ENCODE peak calls at places on chromosome 3, in nine cellular contexts. X is IMR-90, U is Peyer's patch, H is GM12892, B is heart left ventricle, P is suprapubic skin, T is body of pancreas, R is H54, I is spleen. Z is an unnamed sample.

GRCh38 chr3:136667081-136667480 is 85.1 kb downstream of the STAG1 start:
- DNase-seq in X (peak; percentile 46), U (no peak), H (no peak), B (no peak), P (no peak), T (no peak), R (no peak), I (no peak), Z (peak; percentile 52)

GRCh38 chr3:40691598-40691905 is 166.8 kb downstream of the ZNF621 start:
- DNase-seq in X (no peak), U (no peak), H (no peak), B (no peak), P (no peak), T (peak; percentile 23), R (no peak), I (no peak), Z (no peak)

GRCh38 chr3:98796334-98796733 is 33.2 kb downstream of the ST3GAL6 start:
- DNase-seq in X (no peak), U (no peak), H (no peak), B (no peak), P (no peak), T (no peak), R (no peak), I (no peak), Z (no peak)

GRCh38 chr3:170768334-170768801 is 101.6 kb downstream of the RPL22L1 start:
- DNase-seq in X (peak; percentile 71), U (no peak), H (no peak), B (no peak), P (no peak), T (no peak), R (no peak), I (no peak), Z (peak; percentile 23)

GRCh38 chr3:16415911-16416310 is 97.6 kb downstream of the RFTN1 start:
- DNase-seq in X (no peak), U (no peak), H (no peak), B (no peak), P (no peak), T (no peak), R (no peak), I (no peak), Z (no peak)

GRCh38 chr3:17915341-17915740 is 172.9 kb upstream of the TBC1D5 start:
- DNase-seq in X (no peak), U (no peak), H (no peak), B (no peak), P (no peak), T (no peak), R (no peak), I (no peak), Z (no peak)

GRCh38 chr3:36416660-36417059 is 36.4 kb downstream of the STAC start:
- DNase-seq in X (no peak), U (no peak), H (no peak), B (no peak), P (no peak), T (no peak), R (no peak), I (no peak), Z (no peak)

GRCh38 chr3:12557472-12558105 is 702 bp downstream of the MKRN2 start:
- DNase-seq in X (peak; percentile 59), U (no peak), H (no peak), B (no peak), P (no peak), T (no peak), R (no peak), I (no peak), Z (peak; percentile 70)

DNA sequence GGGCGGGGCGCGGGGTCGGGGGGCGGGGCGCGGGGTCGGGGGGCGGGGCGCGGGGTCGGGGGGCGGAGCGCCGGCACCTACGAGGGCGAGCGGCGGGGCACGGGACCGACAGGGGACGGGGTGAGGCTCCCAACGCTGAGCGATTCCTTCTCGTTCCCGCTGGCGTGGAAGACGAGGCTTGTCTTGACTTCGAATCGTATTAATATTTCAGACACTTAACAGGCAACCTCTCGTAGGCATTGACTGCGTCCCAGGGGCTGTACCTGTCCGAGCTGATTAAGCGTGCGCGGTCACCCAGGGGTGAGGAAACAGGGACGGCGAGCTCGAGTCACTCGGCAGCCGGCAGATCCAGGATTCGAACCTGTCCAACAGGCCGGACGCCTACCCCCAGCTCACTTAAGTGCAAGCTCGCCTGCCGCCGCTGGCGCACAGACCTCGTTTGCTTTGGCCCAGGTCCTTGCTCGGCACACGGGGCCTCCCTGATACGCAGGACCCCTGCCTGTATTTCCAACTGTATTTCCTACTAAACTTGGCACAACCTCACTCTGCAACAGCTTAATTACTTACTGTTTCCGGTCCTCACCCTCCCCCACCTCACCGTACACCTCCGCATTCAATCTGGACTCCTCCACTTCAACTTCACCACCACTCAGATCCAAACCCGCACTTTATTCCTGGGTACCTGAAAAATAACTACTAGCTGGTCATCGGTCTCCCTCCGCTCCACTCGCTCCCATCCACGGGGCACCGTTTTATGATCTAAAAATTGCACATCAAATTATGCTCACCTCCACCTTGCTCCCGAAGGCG is 680 bp upstream of the ZXDC start:
- DNase-seq in X (peak; percentile 25), U (no peak), H (no peak), B (peak; percentile 79), P (peak; percentile 87), T (peak; percentile 72), R (peak; percentile 68), I (peak; percentile 96), Z (peak; percentile 87)
- TF ChIP-seq POLR2A in X (no peak), U (peak; percentile 10), H (no peak), B (peak; percentile 40), P (no peak), T (peak; percentile 77), R (peak; percentile 42), I (no peak), Z (peak; percentile 4)

DNA sequence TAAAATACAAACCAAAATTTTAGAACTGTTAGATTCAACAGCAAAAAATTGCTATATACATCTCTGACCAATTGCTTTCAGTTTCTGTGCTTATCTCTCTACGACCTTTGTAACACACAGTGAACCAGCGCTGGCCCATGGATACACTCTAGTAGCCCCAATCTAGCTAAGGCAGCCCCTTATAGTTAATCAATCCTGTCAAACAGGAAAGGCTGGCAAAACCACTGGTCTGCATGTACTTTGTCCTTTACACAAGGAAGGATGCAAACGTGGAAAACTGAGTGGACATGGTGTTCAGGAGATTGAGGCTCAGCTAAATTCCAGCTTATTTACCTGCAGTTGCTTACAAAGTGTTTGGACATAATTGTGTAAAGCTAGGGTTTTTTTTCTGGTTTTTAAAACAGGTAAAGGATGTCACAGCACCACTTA is 25.9 kb downstream of the ADGRG7 start:
- DNase-seq in X (no peak), U (no peak), H (no peak), B (no peak), P (no peak), T (peak; percentile 21), R (no peak), I (no peak), Z (no peak)
- TF ChIP-seq POLR2A in X (no peak), U (no peak), H (no peak), B (no peak), P (no peak), T (no peak), R (no peak), I (no peak), Z (no peak)

GRCh38 chr3:5187920-5188418 is 462 bp downstream of the EDEM1 start:
- DNase-seq in X (peak; percentile 24), U (no peak), H (peak; percentile 31), B (peak; percentile 76), P (peak; percentile 78), T (peak; percentile 46), R (peak; percentile 32), I (peak; percentile 94), Z (peak; percentile 73)

GRCh38 chr3:5186854-5187151 is 704 bp upstream of the EDEM1 start:
- DNase-seq in X (peak; percentile 44), U (no peak), H (no peak), B (no peak), P (no peak), T (no peak), R (no peak), I (no peak), Z (peak; percentile 42)

GRCh38 chr3:5187152-5187919 is at the start of gene EDEM1:
- DNase-seq in X (peak; percentile 94), U (peak; percentile 99), H (peak; percentile 93), B (peak; percentile 99), P (peak; percentile 96), T (peak; percentile 95), R (peak; percentile 94), I (peak; percentile 100), Z (peak; percentile 96)

GRCh38 chr3:5190147-5190791 is 2.8 kb downstream of the EDEM1 start:
- DNase-seq in X (no peak), U (no peak), H (no peak), B (no peak), P (no peak), T (no peak), R (no peak), I (no peak), Z (no peak)

DNA sequence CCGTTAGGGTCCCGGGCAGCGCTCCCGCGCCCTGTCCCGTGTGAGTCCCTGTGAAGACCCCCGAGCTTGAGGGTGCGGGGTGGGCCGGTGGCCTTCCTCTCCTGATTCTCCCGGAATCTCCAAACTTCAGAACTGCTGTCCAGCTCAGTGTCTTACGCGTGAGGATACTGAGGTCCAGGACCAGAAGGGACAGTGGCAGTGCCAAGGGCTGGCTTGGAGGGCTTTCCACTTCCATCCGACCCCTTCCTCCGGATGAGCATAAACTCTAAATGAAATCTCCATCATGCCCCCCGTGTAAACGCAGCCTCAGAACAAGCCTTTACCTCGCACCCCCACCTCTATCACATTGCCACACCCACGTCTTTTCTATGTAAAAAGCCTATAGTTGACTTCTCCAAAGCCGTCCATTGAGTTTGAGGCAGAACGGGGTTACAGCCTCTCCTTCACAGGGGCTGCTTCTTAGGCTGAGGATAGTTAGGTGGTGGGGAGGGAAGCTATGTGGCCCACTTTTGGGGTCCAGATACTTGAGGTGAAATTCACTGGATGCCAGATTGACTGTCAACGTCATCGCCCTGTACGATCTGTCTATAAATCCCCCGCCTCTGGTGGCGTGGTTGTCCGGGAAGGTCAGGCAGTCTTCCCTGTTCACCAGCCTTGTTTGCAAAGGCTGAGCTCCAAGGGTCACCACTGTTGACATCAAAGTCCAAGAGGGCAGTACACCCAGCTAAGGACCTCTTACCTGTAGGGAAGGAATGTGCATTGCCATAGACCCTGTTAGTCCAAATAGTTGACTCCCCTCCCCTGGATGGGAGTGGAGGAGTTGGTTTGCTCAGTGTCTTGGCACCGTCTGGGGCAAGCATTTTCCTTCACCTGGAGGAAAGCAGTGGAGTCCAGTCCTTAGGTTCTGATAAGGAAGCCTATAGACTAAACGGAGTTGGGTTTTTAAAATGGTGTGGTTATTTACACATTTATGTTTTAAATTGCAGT is 1.2 kb downstream of the EDEM1 start:
- DNase-seq in X (peak; percentile 17), U (peak; percentile 70), H (no peak), B (no peak), P (peak; percentile 72), T (peak; percentile 38), R (no peak), I (peak; percentile 81), Z (peak; percentile 72)
- TF ChIP-seq POLR2A in X (peak; percentile 18), U (no peak), H (peak; percentile 53), B (no peak), P (no peak), T (peak; percentile 33), R (no peak), I (no peak), Z (peak; percentile 18)

GRCh38 chr3:39315420-39315819 is 14.1 kb upstream of the CCR8 start:
- DNase-seq in X (no peak), U (no peak), H (no peak), B (no peak), P (no peak), T (no peak), R (no peak), I (no peak), Z (no peak)

GRCh38 chr3:39319249-39319648 is 10.3 kb upstream of the CCR8 start:
- DNase-seq in X (no peak), U (no peak), H (no peak), B (no peak), P (no peak), T (no peak), R (no peak), I (no peak), Z (no peak)

GRCh38 chr3:39317571-39318169 is 11.8 kb upstream of the CCR8 start:
- DNase-seq in X (no peak), U (no peak), H (no peak), B (no peak), P (no peak), T (no peak), R (no peak), I (no peak), Z (no peak)

GRCh38 chr3:39313289-39313688 is 16.2 kb upstream of the CCR8 start:
- DNase-seq in X (no peak), U (no peak), H (no peak), B (no peak), P (no peak), T (no peak), R (no peak), I (no peak), Z (no peak)

GRCh38 chr3:39318311-39318710 is 11.2 kb upstream of the CCR8 start:
- DNase-seq in X (no peak), U (no peak), H (no peak), B (no peak), P (no peak), T (no peak), R (no peak), I (no peak), Z (no peak)
- TF ChIP-seq POLR2A in X (no peak), U (no peak), H (no peak), B (no peak), P (no peak), T (no peak), R (no peak), I (no peak), Z (no peak)